ENCODE peak calls at places on chromosomes 16 and 17, in eight cellular contexts. A, O, Q, P, N, E, J and T are unnamed samples.

GRCh38 chr16:89564476-89565255 is 4.2 kb downstream of the RPL13 start:
- DNase-seq in A (no peak), O (no peak), Q (no peak), P (no peak), N (no peak), E (no peak), J (peak), T (no peak)

GRCh38 chr17:3879591-3880417 is 13.0 kb downstream of the CAMKK1 start:
- DNase-seq in A (no peak), O (no peak), Q (no peak), P (no peak), N (no peak), E (no peak), J (no peak), T (no peak)

GRCh38 chr17:74199306-74200092 is 4.0 kb upstream of the RPL38 start:
- DNase-seq in A (peak), O (no peak), Q (no peak), P (peak), N (peak), E (peak), J (no peak), T (no peak)

GRCh38 chr17:50523208-50523607 is 9.3 kb upstream of the EPN3 start:
- DNase-seq in A (no peak), O (no peak), Q (no peak), P (no peak), N (no peak), E (no peak), J (no peak), T (no peak)

GRCh38 chr17:31691251-31691905 is 167.7 kb downstream of the COPRS start:
- DNase-seq in A (no peak), O (no peak), Q (no peak), P (no peak), N (no peak), E (no peak), J (no peak), T (no peak)

GRCh38 chr17:64016248-64016784 is 4.1 kb downstream of the ICAM2 start:
- DNase-seq in A (no peak), O (no peak), Q (no peak), P (no peak), N (no peak), E (no peak), J (no peak), T (no peak)

GRCh38 chr17:7041607-7042506 is 2.0 kb downstream of the SLC16A11 start:
- DNase-seq in A (peak), O (no peak), Q (no peak), P (no peak), N (peak), E (no peak), J (no peak), T (no peak)

GRCh38 chr17:29112780-29113295 is 67.4 kb downstream of the MYO18A start:
- DNase-seq in A (peak), O (no peak), Q (no peak), P (peak), N (peak), E (no peak), J (no peak), T (no peak)

GRCh38 chr16:67486805-67487204 is 3.5 kb upstream of the AGRP start:
- DNase-seq in A (peak), O (no peak), Q (no peak), P (no peak), N (peak), E (no peak), J (no peak), T (no peak)

GRCh38 chr17:65515959-65516948 is 45.2 kb downstream of the AXIN2 start:
- DNase-seq in A (peak), O (no peak), Q (peak), P (no peak), N (peak), E (no peak), J (no peak), T (no peak)

GRCh38 chr16:57632568-57632967 is 4.1 kb downstream of the ADGRG1 start:
- DNase-seq in A (peak), O (no peak), Q (peak), P (peak), N (peak), E (no peak), J (no peak), T (no peak)

GRCh38 chr17:5049314-5049819 is 14.1 kb upstream of the SLC52A1 start:
- DNase-seq in A (no peak), O (no peak), Q (no peak), P (no peak), N (no peak), E (no peak), J (no peak), T (no peak)

GRCh38 chr17:44345497-44346026 is 460 bp downstream of the GRN start:
- DNase-seq in A (peak), O (no peak), Q (peak), P (no peak), N (peak), E (peak), J (peak), T (peak)
- TF ChIP-seq CTCF in A (peak), O (peak), Q (peak), P (peak), N (peak), E (peak), J (peak), T (peak)

GRCh38 chr17:82415786-82416185 is 2.4 kb upstream of the HEXD start:
- DNase-seq in A (no peak), O (no peak), Q (no peak), P (no peak), N (no peak), E (no peak), J (no peak), T (no peak)

GRCh38 chr17:82416264-82416663 is 1.9 kb upstream of the HEXD start:
- DNase-seq in A (no peak), O (no peak), Q (no peak), P (no peak), N (no peak), E (no peak), J (no peak), T (no peak)

GRCh38 chr17:82418001-82418986 is at the start of the genes HEXD and OGFOD3:
- DNase-seq in A (peak), O (no peak), Q (peak), P (peak), N (peak), E (peak), J (peak), T (peak)

GRCh38 chr17:82415336-82415735 is 2.8 kb upstream of the HEXD start:
- DNase-seq in A (no peak), O (no peak), Q (no peak), P (no peak), N (no peak), E (no peak), J (no peak), T (no peak)

DNA sequence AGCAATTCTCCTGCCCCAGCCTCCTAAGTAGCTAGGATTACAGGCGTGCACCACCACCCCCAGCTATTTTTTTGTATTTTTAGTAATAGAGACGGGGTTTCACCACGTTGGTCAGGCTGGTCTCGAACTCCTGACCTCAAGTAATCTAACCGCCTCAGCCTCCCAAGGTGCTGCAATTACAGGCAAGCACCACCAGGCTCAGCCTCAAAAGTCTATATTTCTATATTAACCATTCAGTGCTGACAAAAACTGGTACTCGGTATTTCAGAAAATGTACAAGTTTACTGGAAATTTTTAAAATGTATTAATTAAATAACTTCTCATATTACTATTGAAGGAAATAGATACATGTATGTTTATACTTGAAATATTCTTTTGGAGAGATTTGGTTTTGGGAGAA is 1.4 kb upstream of the HEXD start:
- DNase-seq in A (no peak), O (no peak), Q (no peak), P (no peak), N (no peak), E (no peak), J (no peak), T (no peak)
- TF ChIP-seq CTCF in A (no peak), O (no peak), Q (no peak), P (peak), N (peak), E (no peak), J (no peak), T (peak)

DNA sequence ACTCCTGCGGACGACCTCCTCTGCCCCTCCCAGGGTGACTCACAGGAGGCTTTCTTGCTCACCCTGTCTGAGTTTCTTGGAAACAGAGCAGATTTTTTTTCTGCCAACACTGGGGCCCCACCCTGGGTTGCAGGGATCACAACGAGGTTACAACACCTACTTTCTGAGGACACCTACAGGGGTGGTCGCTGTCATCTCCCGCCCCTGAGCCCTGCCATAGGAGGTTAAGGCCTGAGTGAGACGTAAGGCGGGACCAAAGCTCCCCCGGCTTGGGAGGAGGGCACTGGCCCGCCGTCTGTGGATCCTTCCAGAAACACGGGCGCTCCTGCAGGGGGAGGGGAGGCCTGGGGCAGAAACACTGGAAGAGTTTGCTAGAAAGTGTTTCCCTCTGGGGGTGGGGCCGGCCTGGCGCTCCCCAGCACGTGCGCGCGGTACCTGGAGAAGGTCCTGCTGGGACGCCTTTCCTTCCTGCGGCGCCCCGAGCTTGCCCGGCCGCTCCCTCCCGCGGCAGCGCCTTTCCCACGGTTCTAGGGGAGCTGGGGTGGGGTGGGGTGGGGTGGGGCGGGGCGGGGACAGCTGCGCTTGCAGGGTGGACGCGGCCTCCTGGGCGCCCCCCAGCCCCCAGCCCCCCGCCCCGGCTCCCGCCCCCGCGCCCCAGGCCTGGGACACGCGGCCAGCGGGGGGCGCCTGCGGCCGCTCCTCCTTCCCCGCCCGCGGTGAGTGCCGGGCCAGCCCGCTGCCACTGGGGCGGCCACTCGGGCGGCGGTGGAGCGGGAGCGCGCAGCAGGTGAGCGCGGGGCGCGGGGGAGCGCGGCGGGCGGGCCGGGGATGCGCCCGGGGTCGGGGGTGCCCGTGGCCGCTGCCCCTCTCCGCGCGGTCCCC is 20.7 kb upstream of the ADCY7 start:
- DNase-seq in A (peak), O (no peak), Q (peak), P (no peak), N (peak), E (peak), J (no peak), T (peak)
- TF ChIP-seq CTCF in A (no peak), O (peak), Q (peak), P (peak), N (no peak), E (peak), J (no peak), T (peak)

GRCh38 chr17:45087978-45088377 is 26.9 kb downstream of the NMT1 start:
- DNase-seq in A (no peak), O (no peak), Q (no peak), P (no peak), N (no peak), E (no peak), J (no peak), T (no peak)

GRCh38 chr17:45092932-45093430 is 31.9 kb downstream of the NMT1 start:
- DNase-seq in A (peak), O (peak), Q (peak), P (peak), N (peak), E (peak), J (no peak), T (peak)

GRCh38 chr17:45091778-45092425 is 30.8 kb downstream of the NMT1 start:
- DNase-seq in A (peak), O (no peak), Q (peak), P (no peak), N (peak), E (no peak), J (no peak), T (no peak)

GRCh38 chr17:45088741-45089140 is 27.6 kb downstream of the NMT1 start:
- DNase-seq in A (no peak), O (no peak), Q (no peak), P (no peak), N (no peak), E (no peak), J (no peak), T (no peak)

GRCh38 chr17:45090711-45091110 is 29.6 kb downstream of the NMT1 start:
- DNase-seq in A (no peak), O (no peak), Q (peak), P (no peak), N (no peak), E (no peak), J (no peak), T (no peak)
- TF ChIP-seq CTCF in A (no peak), O (no peak), Q (no peak), P (no peak), N (no peak), E (no peak), J (no peak), T (no peak)